ENCODE peak calls at places on chromosomes 2 and 18, in ten cellular contexts. One of them, this sample, is unnamed.

GRCh38 chr2:173855686-173856085 is 109.5 kb downstream of the SP3 start:
- DNase-seq in stimulated activated naive CD8-positive, alpha-beta T cell treated with anti-CD3 and anti-CD28 coated beads, Interleukin-15, amount 100 ng/mL, for 72 hours: no peak
- DNase-seq in MV-4-11: no peak
- DNase-seq in brain microvascular endothelial cell: no peak
- DNase-seq in tibial artery: no peak
- DNase-seq in stimulated activated CD8-positive, alpha-beta memory T cell treated with anti-CD3 and anti-CD28 coated beads, Interleukin-2, amount 100 ng/mL, for 48 hours: no peak
- DNase-seq in ACHN: no peak
- DNase-seq in stimulated activated naive B cell treated with anti-CD40 and anti-IgM and Interleukin-4, amounts not matched to agents 10 μg/mL and 1 μg/mL and 100 μg/mL, for 72 hours: no peak
- DNase-seq in T-helper 2 cell: no peak
- DNase-seq in Calu3: no peak
- DNase-seq in this sample: no peak

GRCh38 chr2:31108887-31109286 is 29.4 kb downstream of the GALNT14 start:
- DNase-seq in stimulated activated naive CD8-positive, alpha-beta T cell treated with anti-CD3 and anti-CD28 coated beads, Interleukin-15, amount 100 ng/mL, for 72 hours: no peak
- DNase-seq in MV-4-11: peak; percentile 27
- DNase-seq in brain microvascular endothelial cell: no peak
- DNase-seq in tibial artery: no peak
- DNase-seq in stimulated activated CD8-positive, alpha-beta memory T cell treated with anti-CD3 and anti-CD28 coated beads, Interleukin-2, amount 100 ng/mL, for 48 hours: no peak
- DNase-seq in ACHN: peak; percentile 40
- DNase-seq in stimulated activated naive B cell treated with anti-CD40 and anti-IgM and Interleukin-4, amounts not matched to agents 10 μg/mL and 1 μg/mL and 100 μg/mL, for 72 hours: no peak
- DNase-seq in T-helper 2 cell: no peak
- DNase-seq in Calu3: no peak
- DNase-seq in this sample: no peak

GRCh38 chr2:9775999-9776685 is 67.1 kb upstream of the TAF1B start:
- DNase-seq in stimulated activated naive CD8-positive, alpha-beta T cell treated with anti-CD3 and anti-CD28 coated beads, Interleukin-15, amount 100 ng/mL, for 72 hours: no peak
- DNase-seq in MV-4-11: no peak
- DNase-seq in brain microvascular endothelial cell: no peak
- DNase-seq in tibial artery: peak; percentile 50
- DNase-seq in stimulated activated CD8-positive, alpha-beta memory T cell treated with anti-CD3 and anti-CD28 coated beads, Interleukin-2, amount 100 ng/mL, for 48 hours: no peak
- DNase-seq in ACHN: no peak
- DNase-seq in stimulated activated naive B cell treated with anti-CD40 and anti-IgM and Interleukin-4, amounts not matched to agents 10 μg/mL and 1 μg/mL and 100 μg/mL, for 72 hours: no peak
- DNase-seq in T-helper 2 cell: no peak
- DNase-seq in Calu3: no peak
- DNase-seq in this sample: no peak

GRCh38 chr2:143607446-143608110 is 478.4 kb downstream of the ARHGAP15 start:
- DNase-seq in stimulated activated naive CD8-positive, alpha-beta T cell treated with anti-CD3 and anti-CD28 coated beads, Interleukin-15, amount 100 ng/mL, for 72 hours: no peak
- DNase-seq in MV-4-11: no peak
- DNase-seq in brain microvascular endothelial cell: no peak
- DNase-seq in tibial artery: no peak
- DNase-seq in stimulated activated CD8-positive, alpha-beta memory T cell treated with anti-CD3 and anti-CD28 coated beads, Interleukin-2, amount 100 ng/mL, for 48 hours: no peak
- DNase-seq in ACHN: no peak
- DNase-seq in stimulated activated naive B cell treated with anti-CD40 and anti-IgM and Interleukin-4, amounts not matched to agents 10 μg/mL and 1 μg/mL and 100 μg/mL, for 72 hours: no peak
- DNase-seq in T-helper 2 cell: no peak
- DNase-seq in Calu3: no peak
- DNase-seq in this sample: no peak

GRCh38 chr2:169637620-169638019 is 53.5 kb downstream of the PPIG start:
- DNase-seq in stimulated activated naive CD8-positive, alpha-beta T cell treated with anti-CD3 and anti-CD28 coated beads, Interleukin-15, amount 100 ng/mL, for 72 hours: no peak
- DNase-seq in MV-4-11: no peak
- DNase-seq in brain microvascular endothelial cell: peak; percentile 1
- DNase-seq in tibial artery: no peak
- DNase-seq in stimulated activated CD8-positive, alpha-beta memory T cell treated with anti-CD3 and anti-CD28 coated beads, Interleukin-2, amount 100 ng/mL, for 48 hours: no peak
- DNase-seq in ACHN: no peak
- DNase-seq in stimulated activated naive B cell treated with anti-CD40 and anti-IgM and Interleukin-4, amounts not matched to agents 10 μg/mL and 1 μg/mL and 100 μg/mL, for 72 hours: no peak
- DNase-seq in T-helper 2 cell: no peak
- DNase-seq in Calu3: no peak
- DNase-seq in this sample: no peak

GRCh38 chr18:68263481-68263880 is 451.4 kb downstream of the TMX3 start:
- DNase-seq in stimulated activated naive CD8-positive, alpha-beta T cell treated with anti-CD3 and anti-CD28 coated beads, Interleukin-15, amount 100 ng/mL, for 72 hours: no peak
- DNase-seq in MV-4-11: no peak
- DNase-seq in brain microvascular endothelial cell: peak; percentile 43
- DNase-seq in tibial artery: no peak
- DNase-seq in stimulated activated CD8-positive, alpha-beta memory T cell treated with anti-CD3 and anti-CD28 coated beads, Interleukin-2, amount 100 ng/mL, for 48 hours: no peak
- DNase-seq in ACHN: no peak
- DNase-seq in stimulated activated naive B cell treated with anti-CD40 and anti-IgM and Interleukin-4, amounts not matched to agents 10 μg/mL and 1 μg/mL and 100 μg/mL, for 72 hours: no peak
- DNase-seq in T-helper 2 cell: no peak
- DNase-seq in Calu3: peak; percentile 15
- DNase-seq in this sample: no peak

GRCh38 chr2:63874204-63875134 is 32.8 kb downstream of the UGP2 start:
- DNase-seq in stimulated activated naive CD8-positive, alpha-beta T cell treated with anti-CD3 and anti-CD28 coated beads, Interleukin-15, amount 100 ng/mL, for 72 hours: no peak
- DNase-seq in MV-4-11: no peak
- DNase-seq in brain microvascular endothelial cell: no peak
- DNase-seq in tibial artery: no peak
- DNase-seq in stimulated activated CD8-positive, alpha-beta memory T cell treated with anti-CD3 and anti-CD28 coated beads, Interleukin-2, amount 100 ng/mL, for 48 hours: no peak
- DNase-seq in ACHN: no peak
- DNase-seq in stimulated activated naive B cell treated with anti-CD40 and anti-IgM and Interleukin-4, amounts not matched to agents 10 μg/mL and 1 μg/mL and 100 μg/mL, for 72 hours: no peak
- DNase-seq in T-helper 2 cell: no peak
- DNase-seq in Calu3: no peak
- DNase-seq in this sample: no peak

GRCh38 chr2:138632066-138632465 is 130.5 kb downstream of the SPOPL start:
- DNase-seq in stimulated activated naive CD8-positive, alpha-beta T cell treated with anti-CD3 and anti-CD28 coated beads, Interleukin-15, amount 100 ng/mL, for 72 hours: no peak
- DNase-seq in MV-4-11: peak; percentile 46
- DNase-seq in brain microvascular endothelial cell: peak; percentile 9
- DNase-seq in tibial artery: no peak
- DNase-seq in stimulated activated CD8-positive, alpha-beta memory T cell treated with anti-CD3 and anti-CD28 coated beads, Interleukin-2, amount 100 ng/mL, for 48 hours: no peak
- DNase-seq in ACHN: peak; percentile 20
- DNase-seq in stimulated activated naive B cell treated with anti-CD40 and anti-IgM and Interleukin-4, amounts not matched to agents 10 μg/mL and 1 μg/mL and 100 μg/mL, for 72 hours: no peak
- DNase-seq in T-helper 2 cell: no peak
- DNase-seq in Calu3: no peak
- DNase-seq in this sample: no peak

GRCh38 chr2:176449852-176450251 is 180.6 kb downstream of the MTX2 start:
- DNase-seq in stimulated activated naive CD8-positive, alpha-beta T cell treated with anti-CD3 and anti-CD28 coated beads, Interleukin-15, amount 100 ng/mL, for 72 hours: no peak
- DNase-seq in MV-4-11: no peak
- DNase-seq in brain microvascular endothelial cell: no peak
- DNase-seq in tibial artery: no peak
- DNase-seq in stimulated activated CD8-positive, alpha-beta memory T cell treated with anti-CD3 and anti-CD28 coated beads, Interleukin-2, amount 100 ng/mL, for 48 hours: no peak
- DNase-seq in ACHN: no peak
- DNase-seq in stimulated activated naive B cell treated with anti-CD40 and anti-IgM and Interleukin-4, amounts not matched to agents 10 μg/mL and 1 μg/mL and 100 μg/mL, for 72 hours: no peak
- DNase-seq in T-helper 2 cell: no peak
- DNase-seq in Calu3: no peak
- DNase-seq in this sample: no peak

GRCh38 chr2:96554293-96555145 is 18.0 kb downstream of the ARID5A start:
- DNase-seq in stimulated activated naive CD8-positive, alpha-beta T cell treated with anti-CD3 and anti-CD28 coated beads, Interleukin-15, amount 100 ng/mL, for 72 hours: peak; percentile 79
- DNase-seq in MV-4-11: peak; percentile 16
- DNase-seq in brain microvascular endothelial cell: no peak
- DNase-seq in tibial artery: peak; percentile 89
- DNase-seq in stimulated activated CD8-positive, alpha-beta memory T cell treated with anti-CD3 and anti-CD28 coated beads, Interleukin-2, amount 100 ng/mL, for 48 hours: peak; percentile 36
- DNase-seq in ACHN: peak; percentile 62
- DNase-seq in stimulated activated naive B cell treated with anti-CD40 and anti-IgM and Interleukin-4, amounts not matched to agents 10 μg/mL and 1 μg/mL and 100 μg/mL, for 72 hours: peak; percentile 58
- DNase-seq in T-helper 2 cell: peak; percentile 49
- DNase-seq in Calu3: peak; percentile 49
- DNase-seq in this sample: peak; percentile 75

GRCh38 chr2:127415593-127416485 is 2.4 kb upstream of the PROC start:
- DNase-seq in stimulated activated naive CD8-positive, alpha-beta T cell treated with anti-CD3 and anti-CD28 coated beads, Interleukin-15, amount 100 ng/mL, for 72 hours: peak; percentile 88
- DNase-seq in MV-4-11: no peak
- DNase-seq in brain microvascular endothelial cell: no peak
- DNase-seq in tibial artery: peak; percentile 76
- DNase-seq in stimulated activated CD8-positive, alpha-beta memory T cell treated with anti-CD3 and anti-CD28 coated beads, Interleukin-2, amount 100 ng/mL, for 48 hours: peak; percentile 62
- DNase-seq in ACHN: peak; percentile 76
- DNase-seq in stimulated activated naive B cell treated with anti-CD40 and anti-IgM and Interleukin-4, amounts not matched to agents 10 μg/mL and 1 μg/mL and 100 μg/mL, for 72 hours: peak; percentile 78
- DNase-seq in T-helper 2 cell: peak; percentile 63
- DNase-seq in Calu3: peak; percentile 91
- DNase-seq in this sample: peak; percentile 77

GRCh38 chr18:524496-524895 is 24.0 kb upstream of the COLEC12 start:
- DNase-seq in stimulated activated naive CD8-positive, alpha-beta T cell treated with anti-CD3 and anti-CD28 coated beads, Interleukin-15, amount 100 ng/mL, for 72 hours: no peak
- DNase-seq in MV-4-11: no peak
- DNase-seq in brain microvascular endothelial cell: no peak
- DNase-seq in tibial artery: no peak
- DNase-seq in stimulated activated CD8-positive, alpha-beta memory T cell treated with anti-CD3 and anti-CD28 coated beads, Interleukin-2, amount 100 ng/mL, for 48 hours: no peak
- DNase-seq in ACHN: peak; percentile 43
- DNase-seq in stimulated activated naive B cell treated with anti-CD40 and anti-IgM and Interleukin-4, amounts not matched to agents 10 μg/mL and 1 μg/mL and 100 μg/mL, for 72 hours: no peak
- DNase-seq in T-helper 2 cell: no peak
- DNase-seq in Calu3: no peak
- DNase-seq in this sample: no peak

GRCh38 chr2:159169187-159169586 is 117.3 kb downstream of the WDSUB1 start:
- DNase-seq in stimulated activated naive CD8-positive, alpha-beta T cell treated with anti-CD3 and anti-CD28 coated beads, Interleukin-15, amount 100 ng/mL, for 72 hours: no peak
- DNase-seq in MV-4-11: no peak
- DNase-seq in brain microvascular endothelial cell: peak; percentile 14
- DNase-seq in tibial artery: no peak
- DNase-seq in stimulated activated CD8-positive, alpha-beta memory T cell treated with anti-CD3 and anti-CD28 coated beads, Interleukin-2, amount 100 ng/mL, for 48 hours: no peak
- DNase-seq in ACHN: no peak
- DNase-seq in stimulated activated naive B cell treated with anti-CD40 and anti-IgM and Interleukin-4, amounts not matched to agents 10 μg/mL and 1 μg/mL and 100 μg/mL, for 72 hours: no peak
- DNase-seq in T-helper 2 cell: no peak
- DNase-seq in Calu3: no peak
- DNase-seq in this sample: no peak

GRCh38 chr2:236396818-236397350 is 132.7 kb upstream of the ASB18 start:
- DNase-seq in stimulated activated naive CD8-positive, alpha-beta T cell treated with anti-CD3 and anti-CD28 coated beads, Interleukin-15, amount 100 ng/mL, for 72 hours: no peak
- DNase-seq in MV-4-11: no peak
- DNase-seq in brain microvascular endothelial cell: no peak
- DNase-seq in tibial artery: no peak
- DNase-seq in stimulated activated CD8-positive, alpha-beta memory T cell treated with anti-CD3 and anti-CD28 coated beads, Interleukin-2, amount 100 ng/mL, for 48 hours: no peak
- DNase-seq in ACHN: no peak
- DNase-seq in stimulated activated naive B cell treated with anti-CD40 and anti-IgM and Interleukin-4, amounts not matched to agents 10 μg/mL and 1 μg/mL and 100 μg/mL, for 72 hours: no peak
- DNase-seq in T-helper 2 cell: no peak
- DNase-seq in Calu3: no peak
- DNase-seq in this sample: no peak

GRCh38 chr2:201343559-201343958 is 13.6 kb downstream of the FLACC1 start:
- DNase-seq in stimulated activated naive CD8-positive, alpha-beta T cell treated with anti-CD3 and anti-CD28 coated beads, Interleukin-15, amount 100 ng/mL, for 72 hours: no peak
- DNase-seq in MV-4-11: no peak
- DNase-seq in brain microvascular endothelial cell: no peak
- DNase-seq in tibial artery: no peak
- DNase-seq in stimulated activated CD8-positive, alpha-beta memory T cell treated with anti-CD3 and anti-CD28 coated beads, Interleukin-2, amount 100 ng/mL, for 48 hours: no peak
- DNase-seq in ACHN: no peak
- DNase-seq in stimulated activated naive B cell treated with anti-CD40 and anti-IgM and Interleukin-4, amounts not matched to agents 10 μg/mL and 1 μg/mL and 100 μg/mL, for 72 hours: no peak
- DNase-seq in T-helper 2 cell: no peak
- DNase-seq in Calu3: no peak
- DNase-seq in this sample: no peak

GRCh38 chr2:174778479-174778962 is 14.2 kb upstream of the CHRNA1 start:
- DNase-seq in stimulated activated naive CD8-positive, alpha-beta T cell treated with anti-CD3 and anti-CD28 coated beads, Interleukin-15, amount 100 ng/mL, for 72 hours: peak; percentile 91
- DNase-seq in MV-4-11: peak; percentile 92
- DNase-seq in brain microvascular endothelial cell: peak; percentile 93
- DNase-seq in tibial artery: no peak
- DNase-seq in stimulated activated CD8-positive, alpha-beta memory T cell treated with anti-CD3 and anti-CD28 coated beads, Interleukin-2, amount 100 ng/mL, for 48 hours: peak; percentile 53
- DNase-seq in ACHN: no peak
- DNase-seq in stimulated activated naive B cell treated with anti-CD40 and anti-IgM and Interleukin-4, amounts not matched to agents 10 μg/mL and 1 μg/mL and 100 μg/mL, for 72 hours: peak; percentile 32
- DNase-seq in T-helper 2 cell: no peak
- DNase-seq in Calu3: peak; percentile 18
- DNase-seq in this sample: no peak

GRCh38 chr2:18244840-18245239 is 315.6 kb downstream of the RDH14 start:
- DNase-seq in stimulated activated naive CD8-positive, alpha-beta T cell treated with anti-CD3 and anti-CD28 coated beads, Interleukin-15, amount 100 ng/mL, for 72 hours: no peak
- DNase-seq in MV-4-11: no peak
- DNase-seq in brain microvascular endothelial cell: no peak
- DNase-seq in tibial artery: no peak
- DNase-seq in stimulated activated CD8-positive, alpha-beta memory T cell treated with anti-CD3 and anti-CD28 coated beads, Interleukin-2, amount 100 ng/mL, for 48 hours: no peak
- DNase-seq in ACHN: no peak
- DNase-seq in stimulated activated naive B cell treated with anti-CD40 and anti-IgM and Interleukin-4, amounts not matched to agents 10 μg/mL and 1 μg/mL and 100 μg/mL, for 72 hours: no peak
- DNase-seq in T-helper 2 cell: no peak
- DNase-seq in Calu3: no peak
- DNase-seq in this sample: no peak